ENCODE peak calls at places on chromosome 13, in six cellular contexts. V is stimulated activated CD4-positive, alpha-beta T cell treated with anti-CD3 and anti-CD28 coated beads, Interleukin-2, amount 100 ng/mL, for 4 hours; Q is stimulated activated effector memory CD8-positive, alpha-beta T cell treated with anti-CD3 and anti-CD28 coated beads, Interleukin-12 subunit alpha, Interleukin-12 subunit beta, amount 100 ng/mL, for 72 hours; G is CD4-positive, CD25-positive, alpha-beta regulatory T cell; J is Panc1; I is SJSA1. O is an unnamed sample.

GRCh38 chr13:98606296-98606695 is 29.4 kb upstream of the STK24 start:
- DNase-seq in V (no peak), Q (no peak), G (no peak), J (no peak), I (no peak), O (no peak)

GRCh38 chr13:110331362-110331761 is 24.3 kb downstream of the COL4A2 start:
- DNase-seq in V (no peak), Q (no peak), G (no peak), J (no peak), I (peak), O (no peak)

GRCh38 chr13:48403151-48403631 is 9.7 kb downstream of the LPAR6 start:
- DNase-seq in V (no peak), Q (no peak), G (peak), J (no peak), I (no peak), O (no peak)

GRCh38 chr13:31096624-31097302 is 64.9 kb downstream of the HSPH1 start:
- DNase-seq in V (no peak), Q (no peak), G (no peak), J (no peak), I (no peak), O (no peak)

GRCh38 chr13:35365885-35366284 is 110.6 kb downstream of the MAB21L1 start:
- DNase-seq in V (no peak), Q (no peak), G (no peak), J (no peak), I (no peak), O (no peak)

GRCh38 chr13:95323930-95324662 is 22.8 kb upstream of the ABCC4 start:
- DNase-seq in V (no peak), Q (no peak), G (no peak), J (no peak), I (no peak), O (no peak)

GRCh38 chr13:43516401-43516826 is 270.4 kb downstream of the ENOX1 start:
- DNase-seq in V (no peak), Q (no peak), G (no peak), J (no peak), I (no peak), O (no peak)

GRCh38 chr13:50626031-50626643 is 217.4 kb downstream of the DLEU7 start:
- DNase-seq in V (no peak), Q (no peak), G (no peak), J (no peak), I (no peak), O (no peak)

GRCh38 chr13:98619556-98619955 is 42.6 kb upstream of the STK24 start:
- DNase-seq in V (no peak), Q (no peak), G (no peak), J (no peak), I (no peak), O (no peak)

GRCh38 chr13:87923713-87924112 is 252.5 kb downstream of the SLITRK5 start:
- DNase-seq in V (no peak), Q (no peak), G (no peak), J (no peak), I (no peak), O (no peak)

GRCh38 chr13:98978280-98978679 is 416 bp upstream of the DOCK9 start:
- DNase-seq in V (no peak), Q (no peak), G (no peak), J (peak), I (peak), O (no peak)

GRCh38 chr13:80529734-80530133 is 188.8 kb upstream of the SPRY2 start:
- DNase-seq in V (no peak), Q (no peak), G (no peak), J (no peak), I (peak), O (no peak)

GRCh38 chr13:41196620-41197019 is 2.3 kb upstream of the KBTBD7 start:
- DNase-seq in V (no peak), Q (no peak), G (no peak), J (no peak), I (no peak), O (no peak)

GRCh38 chr13:70568571-70568970 is 460.3 kb upstream of the KLHL1 start:
- DNase-seq in V (no peak), Q (no peak), G (no peak), J (peak), I (no peak), O (no peak)

GRCh38 chr13:98105929-98106336 is 37.0 kb upstream of the FARP1 start:
- DNase-seq in V (no peak), Q (no peak), G (no peak), J (no peak), I (peak), O (no peak)

GRCh38 chr13:32454886-32455593 is 27.1 kb upstream of the N4BP2L1 start:
- DNase-seq in V (no peak), Q (no peak), G (no peak), J (no peak), I (no peak), O (no peak)

GRCh38 chr13:91328726-91329125 is 18.8 kb upstream of the MIR17HG start:
- DNase-seq in V (no peak), Q (no peak), G (no peak), J (no peak), I (no peak), O (no peak)

GRCh38 chr13:113855012-113855921 is 8.6 kb downstream of the GAS6 start:
- DNase-seq in V (no peak), Q (no peak), G (no peak), J (no peak), I (no peak), O (no peak)

GRCh38 chr13:44014501-44014900 is 134.8 kb downstream of the LACC1 start:
- DNase-seq in V (no peak), Q (no peak), G (no peak), J (no peak), I (no peak), O (no peak)

GRCh38 chr13:75797256-75797655 is 161.1 kb downstream of the LMO7 start:
- DNase-seq in V (no peak), Q (no peak), G (no peak), J (no peak), I (no peak), O (no peak)

GRCh38 chr13:67235265-67235664 is 5.1 kb upstream of the PCDH9 start:
- DNase-seq in V (no peak), Q (no peak), G (no peak), J (no peak), I (no peak), O (no peak)

GRCh38 chr13:34164585-34164984 is 346.6 kb downstream of the RFC3 start:
- DNase-seq in V (no peak), Q (no peak), G (no peak), J (no peak), I (no peak), O (no peak)

O was measured in B cell.